ENCODE peak calls at places on chromosomes 3 and 15, in four cellular contexts. O is HepG2, K is GM12878, T is H1. H is an unnamed sample.

GRCh38 chr15:42730536-42730935 is 6.4 kb downstream of the CDAN1 start:
- DNase-seq in O (no peak), T (no peak), K (no peak), H (no peak)

GRCh38 chr3:32780735-32781210 is 37.0 kb upstream of the TRIM71 start:
- DNase-seq in T (peak), K (no peak), O (peak), H (peak)

GRCh38 chr15:77610731-77611130 is 22.0 kb downstream of the LINGO1 start:
- DNase-seq in T (no peak), O (no peak), K (no peak), H (no peak)

GRCh38 chr3:43142472-43142871 is 36.6 kb upstream of the POMGNT2 start:
- DNase-seq in K (no peak), O (peak), T (no peak), H (no peak)

GRCh38 chr15:38486946-38487345 is 33.0 kb downstream of the FAM98B start:
- DNase-seq in T (no peak), O (no peak), K (no peak), H (no peak)

GRCh38 chr3:55491296-55491816 is 4.2 kb upstream of the WNT5A start:
- DNase-seq in K (no peak), O (no peak), T (no peak), H (no peak)

GRCh38 chr3:113552851-113553250 is 20.5 kb downstream of the SIDT1 start:
- DNase-seq in T (no peak), K (no peak), O (no peak), H (no peak)

GRCh38 chr3:49238274-49239127 is 38.5 kb downstream of the C3orf62 start:
- DNase-seq in K (peak), O (peak), T (no peak), H (no peak)

GRCh38 chr3:33791477-33792166 is 6.8 kb upstream of the PDCD6IP start:
- DNase-seq in K (no peak), T (no peak), O (peak), H (no peak)

GRCh38 chr15:43225201-43225949 is 4.6 kb upstream of the EPB42 start:
- DNase-seq in T (no peak), K (peak), O (peak), H (no peak)

GRCh38 chr3:12822725-12823373 is 18.5 kb downstream of the RPL32 start:
- DNase-seq in T (no peak), O (peak), K (no peak), H (no peak)

GRCh38 chr15:96332854-96333193 is 2.3 kb downstream of the NR2F2 start:
- DNase-seq in O (no peak), T (no peak), K (no peak), H (no peak)

GRCh38 chr3:73781536-73781935 is 156.8 kb upstream of the PDZRN3 start:
- DNase-seq in K (no peak), O (no peak), T (no peak), H (no peak)

GRCh38 chr3:83218383-83219200 is 1457.1 kb upstream of the GBE1 start:
- DNase-seq in T (no peak), O (no peak), K (no peak), H (no peak)

GRCh38 chr3:190132376-190132775 is 11.7 kb upstream of the P3H2 start:
- DNase-seq in T (no peak), K (no peak), O (no peak), H (no peak)

GRCh38 chr15:31275331-31276262 is 51.0 kb upstream of the KLF13 start:
- DNase-seq in O (no peak), K (no peak), T (no peak), H (no peak)

GRCh38 chr3:4906107-4906621 is 73.1 kb upstream of the BHLHE40 start:
- DNase-seq in K (no peak), T (no peak), O (no peak), H (peak)

GRCh38 chr15:22845289-22845900 is 6.9 kb downstream of the NIPA2 start:
- DNase-seq in O (peak), K (no peak), T (no peak), H (peak)

GRCh38 chr3:157865449-157865862 is 240.8 kb downstream of the SHOX2 start:
- DNase-seq in T (peak), O (peak), K (peak), H (peak)

GRCh38 chr3:195697582-195698324 is 23.0 kb upstream of the MUC20 start:
- DNase-seq in K (no peak), O (no peak), T (no peak), H (peak)

GRCh38 chr3:125605771-125606170 is 10.5 kb upstream of the OSBPL11 start:
- DNase-seq in O (no peak), T (no peak), K (no peak), H (no peak)

GRCh38 chr15:55403531-55403930 is 4.6 kb downstream of the CCPG1 start:
- DNase-seq in T (no peak), K (no peak), O (peak), H (no peak)

GRCh38 chr3:51522273-51522981 is 16.1 kb upstream of the RAD54L2 start:
- DNase-seq in K (no peak), O (no peak), T (no peak), H (no peak)

GRCh38 chr3:30342319-30343060 is 263.9 kb upstream of the TGFBR2 start:
- DNase-seq in K (no peak), T (no peak), O (peak), H (no peak)

GRCh38 chr15:29888651-29889050 is 66.4 kb upstream of the TJP1 start:
- DNase-seq in T (no peak), O (no peak), K (no peak), H (no peak)

GRCh38 chr3:193975072-193975535 is 160.8 kb upstream of the HES1 start:
- DNase-seq in K (no peak), O (peak), T (no peak), H (peak)

GRCh38 chr3:17846466-17846865 is 104.0 kb upstream of the TBC1D5 start:
- DNase-seq in O (no peak), T (no peak), K (no peak), H (no peak)

GRCh38 chr15:92848852-92849598 is 51.1 kb upstream of the CHD2 start:
- DNase-seq in O (no peak), K (peak), T (no peak), H (no peak)

GRCh38 chr3:101181801-101182200 is 138.6 kb downstream of the IMPG2 start:
- DNase-seq in K (no peak), O (no peak), T (no peak), H (no peak)

GRCh38 chr3:52880474-52880873 is 16.9 kb downstream of the STIMATE start:
- DNase-seq in K (peak), T (no peak), O (no peak), H (no peak)

GRCh38 chr3:178823140-178823539 is 248.5 kb downstream of the ZMAT3 start:
- DNase-seq in T (no peak), O (no peak), K (no peak), H (no peak)

GRCh38 chr3:197289726-197290125 is 8.7 kb downstream of the DLG1 start:
- DNase-seq in O (no peak), T (no peak), K (no peak), H (no peak)

GRCh38 chr3:126955004-126955790 is 27.7 kb upstream of the PLXNA1 start:
- DNase-seq in T (no peak), O (no peak), K (peak), H (no peak)

GRCh38 chr15:79973445-79974180 is 2.6 kb upstream of the BCL2A1 start:
- DNase-seq in T (no peak), K (no peak), O (no peak), H (no peak)

GRCh38 chr15:79978260-79978659 is 7.3 kb upstream of the BCL2A1 start:
- DNase-seq in T (no peak), O (no peak), K (no peak), H (no peak)

GRCh38 chr15:79981861-79982455 is 11.0 kb upstream of the BCL2A1 start:
- DNase-seq in O (no peak), K (peak), T (no peak), H (no peak)

GRCh38 chr15:79977431-79977940 is 6.5 kb upstream of the BCL2A1 start:
- DNase-seq in K (peak), T (no peak), O (no peak), H (no peak)

DNA sequence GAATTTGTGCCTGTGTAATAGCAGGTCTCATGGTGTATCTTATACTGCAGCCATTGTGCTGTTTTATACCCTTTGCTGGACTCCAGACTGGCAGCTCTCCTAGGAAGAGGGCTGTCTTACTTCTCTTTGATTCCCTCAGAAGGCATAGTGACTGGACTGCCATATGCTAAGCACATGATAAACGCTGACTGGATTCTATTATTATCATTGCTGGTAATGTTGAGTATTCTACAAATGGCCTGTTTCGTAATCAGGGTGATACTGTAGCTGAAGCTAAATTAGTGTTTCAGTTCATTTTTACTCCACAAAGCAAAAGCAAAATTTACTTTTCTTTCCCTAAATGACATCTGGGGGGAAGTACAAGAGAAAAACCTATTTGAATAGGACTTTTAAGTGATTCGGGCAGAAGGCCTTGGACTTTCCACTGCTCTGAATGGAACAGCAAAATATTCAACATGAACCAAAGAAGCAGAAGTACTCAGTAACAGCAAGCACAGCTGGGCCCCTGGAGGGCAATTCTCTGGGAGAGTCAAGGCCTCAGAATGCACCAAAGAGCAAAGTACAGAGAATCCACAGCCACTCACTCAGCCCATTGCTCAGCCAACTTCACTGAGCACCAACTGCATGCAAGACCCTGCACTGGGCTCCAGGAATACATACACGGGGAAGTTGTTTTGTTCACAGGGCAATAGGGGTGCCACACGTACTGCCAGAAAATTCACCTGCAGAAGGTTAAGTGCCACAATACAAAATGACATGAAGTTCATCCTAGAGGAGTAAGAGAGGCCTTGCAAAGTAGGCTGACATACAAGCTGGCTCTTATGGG is 7.9 kb upstream of the BCL2A1 start:
- DNase-seq in T (no peak), K (peak), O (peak), H (no peak)
- H3K9ac ChIP-seq in T (no peak), K (peak), O (peak), H (no peak)

GRCh38 chr3:99023590-99024192 is 122.2 kb upstream of the DCBLD2 start:
- DNase-seq in O (peak), T (no peak), K (no peak), H (no peak)
- TF ChIP-seq YY1 in O (no peak), T (no peak), K (no peak), H (no peak)

DNA sequence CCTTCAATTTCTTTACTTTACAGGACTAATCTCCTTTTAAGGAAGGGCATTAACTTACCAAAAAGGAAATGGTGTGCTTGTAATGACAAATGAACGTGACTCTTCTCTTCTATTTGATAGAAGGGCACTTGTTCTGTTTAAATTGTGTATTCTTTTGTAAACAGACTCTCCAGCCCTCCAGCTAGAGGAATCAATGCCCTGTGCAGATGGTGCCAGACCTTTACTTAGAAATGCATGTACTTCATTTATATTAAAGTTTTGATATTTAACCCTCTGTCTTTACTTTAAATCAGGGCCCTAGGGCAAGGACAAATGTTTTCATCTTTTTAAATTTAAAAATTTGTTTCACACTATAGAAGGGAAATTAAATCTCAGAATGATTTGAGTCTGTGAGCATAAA is 355.1 kb downstream of the GBE1 start:
- DNase-seq in O (no peak), T (no peak), K (no peak), H (no peak)
- TF ChIP-seq SUZ12 in O (no peak), T (no peak), K (no peak), H (no peak)

DNA sequence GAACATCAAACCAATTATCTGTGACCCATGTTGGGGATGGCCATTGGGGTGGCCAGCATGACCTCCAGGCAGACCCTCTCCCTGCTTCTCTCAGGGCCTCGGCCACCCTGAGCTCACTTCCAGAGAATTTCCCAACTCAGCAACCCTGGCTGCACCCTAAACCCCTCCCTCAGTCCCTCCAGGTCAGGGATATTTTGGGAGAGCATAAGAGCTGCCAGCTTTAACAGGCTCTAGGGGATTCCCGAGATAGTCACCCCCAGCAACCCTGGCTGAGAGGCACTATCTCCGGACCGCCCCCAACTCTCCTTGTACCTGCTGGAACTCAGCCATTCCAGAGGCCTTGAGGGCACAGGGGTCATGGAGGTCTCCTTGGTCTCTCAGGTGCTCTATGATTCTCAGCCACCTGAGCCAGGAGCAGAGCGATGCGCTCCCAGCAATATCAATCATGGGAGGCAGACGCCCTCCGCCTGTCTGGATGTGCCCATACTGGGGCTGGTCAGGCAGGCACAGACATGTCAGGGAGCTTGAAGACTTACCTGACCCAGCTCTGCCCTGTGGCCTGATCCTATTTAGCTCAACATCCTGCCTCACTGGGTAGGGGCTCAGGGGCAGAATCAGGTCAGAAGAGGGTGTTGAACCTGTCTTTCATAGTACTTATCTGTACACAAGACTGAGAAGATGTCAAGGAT is 34.9 kb upstream of the CILP start:
- DNase-seq in T (no peak), O (no peak), K (no peak), H (no peak)
- H3K9ac ChIP-seq in T (no peak), O (peak), K (no peak), H (no peak)

DNA sequence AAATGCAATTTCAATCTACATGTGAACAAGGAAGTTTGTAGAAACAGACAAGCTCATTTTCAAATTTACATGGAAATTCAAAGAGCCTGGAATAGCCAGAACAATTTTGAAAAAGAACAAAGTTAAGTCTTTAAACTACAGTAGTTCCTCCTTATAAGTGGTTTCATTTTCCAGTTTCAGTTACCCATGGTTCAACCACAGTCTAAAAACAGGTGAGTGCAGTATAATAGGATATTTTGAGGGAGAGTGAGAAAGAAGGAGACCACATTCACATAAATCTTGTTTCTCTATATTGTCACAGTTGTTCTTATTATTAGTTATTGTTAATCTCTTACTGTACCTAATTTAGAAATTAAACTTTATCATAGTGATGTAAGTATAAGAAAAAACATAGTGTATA is 45.8 kb upstream of the FOXB1 start:
- DNase-seq in T (no peak), O (no peak), K (no peak), H (no peak)
- TF ChIP-seq YY1 in T (no peak), O (no peak), K (no peak), H (no peak)

GRCh38 chr3:150743508-150743907 is 19.5 kb downstream of the SIAH2 start:
- DNase-seq in K (no peak), O (no peak), T (no peak), H (no peak)
- TF ChIP-seq SUZ12 in K (no peak), O (no peak), T (no peak), H (no peak)

GRCh38 chr3:25423780-25424179 is 4.3 kb upstream of the RARB start:
- DNase-seq in K (no peak), T (no peak), O (no peak), H (no peak)

GRCh38 chr3:25420885-25421284 is 7.2 kb upstream of the RARB start:
- DNase-seq in K (no peak), O (no peak), T (no peak), H (no peak)

GRCh38 chr3:25421747-25422146 is 6.3 kb upstream of the RARB start:
- DNase-seq in K (no peak), T (no peak), O (peak), H (no peak)

GRCh38 chr3:25424238-25425013 is 3.6 kb upstream of the RARB start:
- DNase-seq in K (no peak), T (no peak), O (no peak), H (no peak)

DNA sequence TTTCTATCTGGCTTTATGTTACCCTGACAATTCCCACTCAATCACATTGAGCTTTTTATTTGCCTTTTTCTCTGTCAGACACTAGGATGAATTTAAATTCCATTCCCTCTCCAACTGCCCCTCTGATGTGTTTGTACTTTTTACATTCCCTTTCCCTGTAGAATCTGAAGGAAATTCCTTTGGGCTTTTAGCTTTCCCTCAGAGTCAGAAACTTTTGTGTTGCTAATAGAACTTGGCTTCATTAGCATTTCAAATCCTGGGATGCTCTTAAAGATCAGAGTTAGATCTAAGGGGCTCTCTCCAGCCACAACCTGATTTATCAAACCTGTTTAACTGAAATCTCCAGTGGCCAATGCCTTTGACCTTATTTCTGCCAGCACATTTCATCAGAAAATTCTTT is 7.9 kb upstream of the RARB start:
- DNase-seq in T (no peak), O (no peak), K (no peak), H (peak)
- H3K9ac ChIP-seq in T (no peak), O (no peak), K (no peak), H (no peak)

GRCh38 chr15:33011976-33012375 is 182.5 kb downstream of the FMN1 start:
- DNase-seq in K (no peak), O (no peak), T (no peak), H (no peak)
- TF ChIP-seq YY1 in K (no peak), O (no peak), T (no peak), H (no peak)

GRCh38 chr3:172259191-172259590 is 189.1 kb downstream of the GHSR start:
- DNase-seq in T (no peak), K (no peak), O (no peak), H (no peak)
- TF ChIP-seq SUZ12 in T (no peak), K (no peak), O (no peak), H (no peak)